ENCODE peak calls at places on chromosome 6, in five cellular contexts. E is NCI-H82, G is fibroblast of villous mesenchyme, Y is mammary epithelial cell, A is NCI-H345. J is an unnamed sample.

GRCh38 chr6:66340736-66341135 is 633.7 kb upstream of the EYS start:
- DNase-seq in G (no peak), A (no peak), E (no peak), Y (no peak), J (peak; percentile 93)

GRCh38 chr6:152462716-152463115 is 174.4 kb downstream of the SYNE1 start:
- DNase-seq in A (no peak), E (peak; percentile 42), G (peak; percentile 11), Y (no peak), J (no peak)

GRCh38 chr6:3393796-3394195 is 63.1 kb downstream of the SLC22A23 start:
- DNase-seq in Y (no peak), E (no peak), A (peak; percentile 11), G (no peak), J (peak; percentile 96)

GRCh38 chr6:21753571-21754108 is 160.1 kb downstream of the SOX4 start:
- DNase-seq in E (no peak), Y (no peak), G (peak; percentile 85), A (no peak), J (no peak)

GRCh38 chr6:102197211-102197610 is 803.7 kb downstream of the GRIK2 start:
- DNase-seq in A (no peak), Y (no peak), E (peak; percentile 0), G (no peak), J (peak; percentile 18)

GRCh38 chr6:43723737-43724295 is 36.2 kb upstream of the MRPS18A start:
- DNase-seq in Y (peak; percentile 76), A (peak; percentile 15), G (peak; percentile 77), E (peak; percentile 91), J (peak; percentile 78)

GRCh38 chr6:446418-447366 is 55.1 kb downstream of the IRF4 start:
- DNase-seq in Y (no peak), E (no peak), G (no peak), A (no peak), J (no peak)

GRCh38 chr6:121881974-121882667 is 446.7 kb downstream of the GJA1 start:
- DNase-seq in A (no peak), G (peak; percentile 93), E (no peak), Y (peak; percentile 46), J (no peak)

GRCh38 chr6:168314948-168315347 is 4.6 kb downstream of the DACT2 start:
- DNase-seq in E (no peak), Y (no peak), G (peak; percentile 5), A (no peak), J (no peak)

GRCh38 chr6:43814111-43814510 is 44.1 kb downstream of the VEGFA start:
- DNase-seq in E (no peak), A (no peak), G (no peak), Y (no peak), J (no peak)

GRCh38 chr6:20211941-20212391 is 303 bp downstream of the MBOAT1 start:
- DNase-seq in Y (no peak), G (peak; percentile 33), E (peak; percentile 75), A (peak; percentile 64), J (peak; percentile 85)

GRCh38 chr6:35468181-35468979 is at the start of gene RPL10A:
- DNase-seq in A (peak; percentile 91), E (peak; percentile 99), G (peak; percentile 97), Y (peak; percentile 93), J (peak; percentile 99)

GRCh38 chr6:81988446-81988845 is 236.0 kb upstream of the TENT5A start:
- DNase-seq in Y (no peak), G (no peak), E (no peak), A (no peak), J (no peak)

GRCh38 chr6:55617272-55617671 is 38.3 kb upstream of the HMGCLL1 start:
- DNase-seq in Y (peak; percentile 44), G (peak; percentile 51), A (no peak), E (peak; percentile 69), J (peak; percentile 74)

GRCh38 chr6:148747145-148747492 is 289 bp downstream of the UST start:
- DNase-seq in A (no peak), Y (peak; percentile 56), G (peak; percentile 50), E (peak; percentile 47), J (peak; percentile 73)

GRCh38 chr6:3414704-3415453 is 42.0 kb downstream of the SLC22A23 start:
- DNase-seq in E (no peak), Y (peak; percentile 88), G (peak; percentile 14), A (no peak), J (no peak)

GRCh38 chr6:45647341-45648138 is 269.8 kb upstream of the SUPT3H start:
- DNase-seq in G (no peak), A (no peak), Y (peak; percentile 40), E (no peak), J (no peak)